ENCODE peak calls at places on chromosomes 6 and 20, in ten cellular contexts. J is HL-60, G is K562, W is fibroblast of mammary gland, D is testis, B is GM12865, R is A549, O is heart right ventricle, V is GM13976, C is left ventricle myocardium inferior. Y is an unnamed sample.

GRCh38 chr6:44535446-44535845 is 147.9 kb downstream of the CDC5L start:
- DNase-seq in W (no peak), R (no peak), C (no peak), D (no peak), B (no peak), V (no peak), O (no peak), G (no peak), J (no peak), Y (no peak)

GRCh38 chr6:153130515-153131036 is 506 bp downstream of the RGS17 start:
- DNase-seq in G (no peak), B (no peak), O (no peak), J (no peak), W (no peak), D (no peak), V (peak; percentile 41), C (no peak), R (no peak), Y (no peak)

GRCh38 chr20:32019563-32020463 is 9.6 kb downstream of the CCM2L start:
- DNase-seq in G (no peak), W (no peak), O (no peak), V (no peak), C (no peak), J (no peak), B (no peak), D (no peak), R (no peak), Y (no peak)

GRCh38 chr6:148530394-148530923 is 187.8 kb downstream of the SASH1 start:
- DNase-seq in J (no peak), W (peak; percentile 93), O (no peak), V (peak; percentile 46), C (no peak), D (no peak), B (peak; percentile 47), R (peak; percentile 10), G (peak; percentile 76), Y (no peak)

GRCh38 chr6:11536795-11537194 is 754 bp upstream of the TMEM170B start:
- DNase-seq in G (peak; percentile 21), O (no peak), W (no peak), J (no peak), C (no peak), R (no peak), V (no peak), B (peak; percentile 12), D (peak; percentile 20), Y (no peak)

GRCh38 chr6:153032255-153032882 is 29.9 kb upstream of the MTRF1L start:
- DNase-seq in W (peak; percentile 83), O (no peak), J (no peak), D (no peak), B (peak; percentile 18), R (no peak), G (peak; percentile 30), V (no peak), C (no peak), Y (no peak)

GRCh38 chr6:85986681-85987080 is 344.0 kb upstream of the SYNCRIP start:
- DNase-seq in G (no peak), J (no peak), V (no peak), D (no peak), O (no peak), B (no peak), W (no peak), R (no peak), C (no peak), Y (no peak)

GRCh38 chr20:38435555-38435939 is 419 bp upstream of the SNHG17 start:
- DNase-seq in W (peak; percentile 81), B (no peak), J (no peak), O (no peak), R (no peak), C (no peak), D (no peak), V (no peak), G (no peak), Y (no peak)

DNA sequence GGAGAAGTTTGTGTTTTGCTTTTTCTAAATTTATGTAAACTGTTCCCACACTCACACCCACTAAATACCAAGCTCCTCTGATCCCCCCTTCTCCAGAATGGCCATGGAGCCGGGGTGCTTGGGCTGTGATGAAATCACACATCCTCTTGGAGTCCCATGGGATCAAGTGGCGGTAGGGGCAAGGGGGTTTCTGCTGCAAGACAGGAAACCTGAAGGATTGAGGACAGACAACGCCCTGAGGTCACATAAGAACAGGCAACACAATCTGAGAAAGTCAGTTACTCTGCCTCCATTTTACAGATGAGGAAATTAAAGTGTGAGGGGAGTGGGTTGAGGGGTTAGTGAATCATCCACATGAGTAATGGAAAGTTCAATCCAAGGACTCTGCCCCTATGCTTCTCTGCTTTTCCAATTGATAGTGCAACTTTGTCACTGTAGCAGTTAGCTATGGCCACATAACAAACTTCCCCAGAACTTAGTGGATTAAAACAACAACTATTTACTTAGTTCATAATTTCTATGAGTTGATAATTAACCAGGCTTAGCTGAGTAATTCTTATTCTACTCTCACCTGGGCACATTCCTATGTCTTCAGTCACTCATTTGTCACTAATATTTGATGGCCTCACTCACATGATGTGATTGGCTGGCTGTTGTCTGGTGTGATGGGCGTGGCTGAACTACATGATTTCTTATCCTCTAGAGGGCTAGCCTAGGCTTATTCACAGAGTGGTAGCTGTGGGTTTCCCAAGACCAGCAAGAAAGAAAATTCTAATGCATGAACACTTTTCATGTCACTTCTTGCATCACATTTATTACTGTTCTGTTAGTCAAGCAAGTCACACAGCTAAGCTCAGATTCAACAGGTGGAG is 311.1 kb upstream of the RNF24 start:
- DNase-seq in V (no peak), O (peak; percentile 31), B (peak; percentile 2), W (peak; percentile 55), D (no peak), C (peak; percentile 20), J (no peak), R (no peak), G (no peak), Y (no peak)
- TF ChIP-seq CTCF in V (no peak), O (no peak), B (no peak), W (no peak), D (no peak), C (no peak), J (no peak), R (no peak), G (no peak), Y (no peak)

GRCh38 chr20:61895686-61896057 is 170.0 kb downstream of the TAF4 start:
- DNase-seq in V (no peak), B (no peak), R (no peak), O (no peak), C (no peak), G (no peak), J (no peak), W (no peak), D (no peak), Y (no peak)

GRCh38 chr20:61898405-61898804 is 167.3 kb downstream of the TAF4 start:
- DNase-seq in R (no peak), C (no peak), V (no peak), G (no peak), W (no peak), J (no peak), B (no peak), D (no peak), O (peak; percentile 1), Y (no peak)

GRCh38 chr20:61897401-61898295 is 168.0 kb downstream of the TAF4 start:
- DNase-seq in B (no peak), W (no peak), C (no peak), D (no peak), O (peak; percentile 3), G (no peak), J (no peak), V (no peak), R (no peak), Y (no peak)

GRCh38 chr20:61895016-61895415 is 170.7 kb downstream of the TAF4 start:
- DNase-seq in V (no peak), R (no peak), J (no peak), G (no peak), C (no peak), D (no peak), O (no peak), W (no peak), B (no peak), Y (no peak)

GRCh38 chr20:61896058-61896961 is 169.4 kb downstream of the TAF4 start:
- DNase-seq in B (peak; percentile 30), W (peak; percentile 37), J (peak; percentile 23), C (peak; percentile 22), V (peak; percentile 85), R (peak; percentile 79), D (peak; percentile 64), G (peak; percentile 61), O (peak; percentile 39), Y (no peak)
- TF ChIP-seq CTCF in B (peak; percentile 74), W (peak; percentile 67), J (peak; percentile 55), C (peak; percentile 77), V (peak; percentile 75), R (peak; percentile 71), D (peak; percentile 58), G (peak; percentile 82), O (peak; percentile 73), Y (peak; percentile 88)

DNA sequence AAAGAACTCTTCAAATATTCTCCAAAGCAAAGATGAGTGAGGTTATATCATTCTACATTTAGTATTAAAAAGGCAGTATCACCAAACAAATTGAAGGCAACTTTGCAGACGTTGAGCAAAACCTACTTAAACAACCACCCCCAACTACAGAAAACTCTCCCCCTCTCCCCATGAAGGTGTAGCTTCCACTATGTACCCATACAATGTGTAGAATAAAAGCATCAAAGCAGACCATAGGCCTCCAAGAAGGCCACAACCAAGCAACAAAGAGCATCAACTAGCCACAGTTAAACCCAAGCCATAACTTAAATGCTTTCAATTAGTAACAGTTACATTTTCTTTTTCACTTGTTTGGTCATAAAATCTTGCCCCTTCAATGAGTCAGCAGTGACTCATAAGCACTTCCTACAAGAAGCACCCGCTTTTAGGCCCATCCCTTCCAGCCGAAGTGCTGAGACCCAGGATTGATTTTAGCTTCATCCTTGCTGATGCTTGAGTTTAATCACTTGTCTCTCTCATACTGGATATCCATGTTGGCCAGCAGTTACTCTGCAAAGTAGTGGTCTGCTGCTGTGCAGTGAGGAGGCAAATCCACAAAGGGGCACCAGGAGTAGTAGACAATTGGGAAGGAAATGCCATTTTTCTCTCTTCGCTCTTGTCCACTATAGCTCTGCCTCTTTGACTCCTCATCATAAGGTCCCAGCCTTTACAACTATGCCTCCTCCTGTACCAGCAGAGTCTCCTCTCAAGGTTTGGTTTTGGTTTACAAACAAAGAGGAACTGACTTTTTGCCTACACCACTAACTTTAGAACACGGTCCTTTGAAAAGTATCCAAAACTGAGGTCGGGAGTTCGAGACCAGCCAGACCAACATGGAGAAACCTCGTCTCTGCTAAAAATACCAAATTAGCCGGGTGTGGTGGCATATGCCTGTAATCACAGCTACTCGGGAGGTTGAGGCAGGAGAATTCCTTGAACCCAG is 8.4 kb upstream of the NUP153 start:
- DNase-seq in B (peak; percentile 54), W (peak; percentile 95), O (no peak), C (no peak), G (peak; percentile 92), R (peak; percentile 65), D (no peak), J (peak; percentile 21), V (peak; percentile 59), Y (no peak)
- TF ChIP-seq CTCF in B (no peak), W (no peak), O (no peak), C (no peak), G (no peak), R (no peak), D (no peak), J (no peak), V (no peak), Y (no peak)

DNA sequence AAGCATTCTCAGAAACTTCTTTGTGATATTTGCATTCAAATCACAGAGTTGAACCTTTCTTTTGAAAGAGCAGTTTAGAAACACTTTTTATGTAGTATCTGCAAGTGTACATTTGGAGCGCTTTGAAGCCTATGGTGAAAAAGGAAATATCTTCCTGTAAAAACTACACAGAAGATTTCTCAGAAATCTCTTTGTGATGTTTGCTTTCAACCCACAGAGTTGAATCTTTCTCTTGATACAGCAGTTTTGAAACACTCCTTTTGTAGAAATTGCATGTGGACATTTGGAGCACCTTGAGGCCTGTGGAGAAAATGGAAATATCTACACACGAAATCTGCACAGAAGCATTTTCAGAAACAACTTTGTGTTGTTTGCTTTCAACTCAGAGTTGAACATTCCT is 612.3 kb upstream of the ZNF337 start:
- DNase-seq in W (no peak), R (no peak), O (no peak), V (no peak), C (no peak), J (no peak), G (no peak), D (no peak), B (no peak), Y (no peak)
- TF ChIP-seq CTCF in W (no peak), R (no peak), O (no peak), V (no peak), C (no peak), J (no peak), G (no peak), D (no peak), B (no peak), Y (no peak)

Y was measured in type B pancreatic cell.